ENCODE peak calls at places on chromosomes 3 and 15, in seven cellular contexts. A is ELF-1, W is non-pigmented ciliary epithelial cell, I is kidney tubule cell, H is RPMI8226, B is NCI-H2081 treated with DMSO at 0.1 percent for 48 hours, V is H7. G is an unnamed sample.

GRCh38 chr3:113148307-113148703 is 63.1 kb upstream of the BOC start:
- DNase-seq in B (peak), W (no peak), H (no peak), I (no peak), A (peak), V (no peak), G (no peak)

GRCh38 chr3:195065864-195066185 is 205.1 kb downstream of the XXYLT1 start:
- DNase-seq in V (no peak), H (no peak), A (no peak), W (no peak), I (no peak), B (no peak), G (no peak)

GRCh38 chr3:105199217-105199616 is 167.5 kb upstream of the ALCAM start:
- DNase-seq in V (no peak), H (no peak), B (no peak), A (no peak), W (no peak), I (no peak), G (no peak)

GRCh38 chr3:113117511-113118302 is 93.7 kb upstream of the BOC start:
- DNase-seq in I (peak), V (no peak), W (no peak), B (no peak), A (no peak), H (no peak), G (peak)

GRCh38 chr3:42510325-42510724 is 7.9 kb downstream of the VIPR1 start:
- DNase-seq in W (no peak), H (no peak), B (no peak), V (no peak), A (no peak), I (no peak), G (no peak)

GRCh38 chr3:45987368-45988099 is 8.1 kb downstream of the FYCO1 start:
- DNase-seq in A (no peak), H (no peak), W (no peak), B (no peak), I (no peak), V (no peak), G (no peak)

GRCh38 chr3:51937014-51937413 is 4.7 kb downstream of the RRP9 start:
- DNase-seq in B (no peak), I (no peak), V (peak), H (no peak), W (no peak), A (no peak), G (no peak)

GRCh38 chr15:29550834-29551465 is 271.3 kb downstream of the TJP1 start:
- DNase-seq in V (no peak), I (peak), W (no peak), A (no peak), H (no peak), B (no peak), G (no peak)

GRCh38 chr3:115228266-115228665 is 81.2 kb upstream of the ZBTB20 start:
- DNase-seq in H (no peak), W (no peak), B (no peak), V (no peak), I (no peak), A (no peak), G (no peak)

GRCh38 chr3:33060609-33061337 is 36.2 kb downstream of the GLB1 start:
- DNase-seq in H (no peak), I (no peak), W (no peak), A (no peak), B (no peak), V (no peak), G (no peak)

GRCh38 chr3:109831403-109831802 is 494.1 kb upstream of the DPPA4 start:
- DNase-seq in A (peak), W (no peak), I (no peak), B (no peak), V (peak), H (no peak), G (no peak)

GRCh38 chr3:134249442-134249841 is 1.2 kb downstream of the RYK start:
- DNase-seq in A (no peak), H (peak), I (peak), B (no peak), V (no peak), W (no peak), G (no peak)